ENCODE peak calls at places on chromosome 10, in nine cellular contexts. T is pancreas, K is heart right ventricle, E is lower lobe of right lung, P is prostate gland, U is ascending aorta, C is IMR-90, H is H1, X is tibial artery. B is an unnamed sample.

GRCh38 chr10:75611081-75611971 is 179.9 kb downstream of the LRMDA start:
- DNase-seq in C (no peak), X (no peak), P (no peak), U (no peak), E (no peak), H (no peak), K (no peak), T (no peak), B (no peak)

GRCh38 chr10:27360581-27361172 is 120.1 kb upstream of the ACBD5 start:
- DNase-seq in T (peak; percentile 57), K (peak; percentile 57), U (peak; percentile 79), E (peak; percentile 81), C (peak; percentile 58), P (peak; percentile 69), X (peak; percentile 73), H (peak; percentile 31), B (peak; percentile 68)

GRCh38 chr10:52551036-52551435 is 221.5 kb downstream of the MBL2 start:
- DNase-seq in T (no peak), E (no peak), P (no peak), X (no peak), C (no peak), H (no peak), U (no peak), K (no peak), B (no peak)

GRCh38 chr10:110709444-110709828 is 65.3 kb downstream of the RBM20 start:
- DNase-seq in H (no peak), P (no peak), T (no peak), K (no peak), E (no peak), X (no peak), C (no peak), U (no peak), B (no peak)

GRCh38 chr10:17209302-17209701 is 7.8 kb upstream of the TRDMT1 start:
- DNase-seq in P (no peak), H (no peak), U (no peak), K (no peak), E (no peak), C (no peak), X (no peak), T (no peak), B (no peak)

GRCh38 chr10:42783181-42783549 is 570 bp downstream of the BMS1 start:
- DNase-seq in T (no peak), C (peak; percentile 74), H (no peak), U (no peak), E (no peak), X (no peak), P (peak; percentile 22), K (no peak), B (no peak)

GRCh38 chr10:84288151-84288550 is 40.2 kb upstream of the CCSER2 start:
- DNase-seq in E (no peak), H (no peak), T (peak; percentile 29), C (no peak), K (no peak), P (no peak), X (no peak), U (no peak), B (no peak)

GRCh38 chr10:24481241-24481640 is 242.4 kb downstream of the ARHGAP21 start:
- DNase-seq in X (no peak), H (no peak), T (no peak), U (no peak), K (no peak), C (no peak), E (no peak), P (no peak), B (no peak)

GRCh38 chr10:100825946-100826660 is 80.7 kb downstream of the PAX2 start:
- DNase-seq in K (no peak), H (no peak), E (peak; percentile 15), C (no peak), U (peak; percentile 30), P (no peak), T (no peak), X (no peak), B (no peak)

GRCh38 chr10:71378341-71379117 is 18.2 kb upstream of the CDH23 start:
- DNase-seq in U (no peak), T (no peak), K (no peak), P (no peak), C (no peak), H (no peak), X (no peak), E (no peak), B (no peak)

GRCh38 chr10:87500646-87501048 is 4.0 kb upstream of the MINPP1 start:
- DNase-seq in U (no peak), T (peak; percentile 27), P (no peak), C (no peak), K (no peak), E (no peak), X (no peak), H (no peak), B (no peak)

GRCh38 chr10:4781955-4782354 is 44.1 kb upstream of the AKR1E2 start:
- DNase-seq in X (no peak), C (no peak), T (no peak), P (no peak), E (no peak), H (no peak), K (no peak), U (no peak), B (no peak)

GRCh38 chr10:103110407-103110806 is 82.7 kb downstream of the NT5C2 start:
- DNase-seq in C (no peak), U (no peak), E (no peak), K (no peak), H (no peak), X (no peak), P (no peak), T (no peak), B (no peak)

GRCh38 chr10:76984559-76985443 is 652.8 kb downstream of the KCNMA1 start:
- DNase-seq in K (peak; percentile 58), U (peak; percentile 72), E (peak; percentile 71), P (peak; percentile 66), H (peak; percentile 60), X (peak; percentile 51), T (peak; percentile 60), C (peak; percentile 79), B (peak; percentile 45)

GRCh38 chr10:60114765-60115586 is 208.6 kb upstream of the CCDC6 start:
- DNase-seq in E (no peak), C (peak; percentile 69), X (no peak), H (peak; percentile 17), P (no peak), T (no peak), U (no peak), K (no peak), B (no peak)

GRCh38 chr10:3704565-3705360 is 80.2 kb downstream of the KLF6 start:
- DNase-seq in H (no peak), X (no peak), C (no peak), K (no peak), E (no peak), P (no peak), T (no peak), U (no peak), B (no peak)

GRCh38 chr10:36677170-36677768 is 448.1 kb upstream of the ANKRD30A start:
- DNase-seq in H (no peak), X (no peak), E (no peak), K (no peak), P (no peak), C (peak; percentile 78), T (no peak), U (no peak), B (no peak)

GRCh38 chr10:19815478-19816419 is 483 bp upstream of the PLXDC2 start:
- DNase-seq in P (peak; percentile 79), U (peak; percentile 90), H (peak; percentile 57), T (peak; percentile 62), E (peak; percentile 83), X (peak; percentile 87), K (peak; percentile 79), C (peak; percentile 56), B (peak; percentile 79)

GRCh38 chr10:122375761-122376160 is 1.3 kb downstream of the PLEKHA1 start:
- DNase-seq in X (no peak), H (no peak), U (no peak), P (no peak), E (no peak), C (no peak), K (no peak), T (no peak), B (no peak)
- H3K27ac ChIP-seq in X (peak overlapping the region; percentile 94), H (no peak overlapping the region), U (peak overlapping the region; percentile 88), P (peak overlapping the region; percentile 91), E (peak overlapping the region; percentile 96), C (no peak overlapping the region), K (peak overlapping the region; percentile 99), T (peak overlapping the region; percentile 99), B (peak overlapping the region; percentile 99)

GRCh38 chr10:51313259-51313658 is 239.0 kb downstream of the PRKG1 start:
- DNase-seq in P (no peak), K (no peak), E (no peak), X (no peak), T (no peak), H (no peak), U (no peak), C (no peak), B (no peak)
- TF ChIP-seq CTCF in P (no peak), K (no peak), E (no peak), X (no peak), T (no peak), H (no peak), U (no peak), C (no peak), B (no peak)

GRCh38 chr10:119211176-119211575 is 3.8 kb downstream of the GRK5 start:
- DNase-seq in E (no peak), K (no peak), U (no peak), P (no peak), T (no peak), H (no peak), X (no peak), C (peak; percentile 90), B (no peak)

GRCh38 chr10:119210633-119211032 is 3.3 kb downstream of the GRK5 start:
- DNase-seq in K (no peak), P (no peak), H (no peak), U (no peak), C (no peak), X (no peak), E (no peak), T (no peak), B (no peak)

GRCh38 chr10:119209050-119209735 is 1.8 kb downstream of the GRK5 start:
- DNase-seq in H (no peak), C (peak; percentile 80), P (no peak), X (peak; percentile 77), E (peak; percentile 70), K (peak; percentile 61), U (peak; percentile 87), T (peak; percentile 38), B (peak; percentile 75)

GRCh38 chr10:119208553-119208940 is 1.2 kb downstream of the GRK5 start:
- DNase-seq in C (no peak), P (no peak), X (no peak), T (no peak), H (no peak), E (no peak), K (no peak), U (no peak), B (no peak)

GRCh38 chr10:119209736-119210355 is 2.5 kb downstream of the GRK5 start:
- DNase-seq in X (no peak), P (no peak), U (no peak), H (no peak), K (no peak), C (peak; percentile 37), E (no peak), T (no peak), B (no peak)
- H3K27ac ChIP-seq in X (peak overlapping the region; percentile 87), P (peak overlapping the region; percentile 94), U (peak overlapping the region; percentile 95), H (no peak overlapping the region), K (peak overlapping the region; percentile 99), C (peak overlapping the region; percentile 99), E (peak overlapping the region; percentile 84), T (no peak overlapping the region), B (peak overlapping the region; percentile 97)

DNA sequence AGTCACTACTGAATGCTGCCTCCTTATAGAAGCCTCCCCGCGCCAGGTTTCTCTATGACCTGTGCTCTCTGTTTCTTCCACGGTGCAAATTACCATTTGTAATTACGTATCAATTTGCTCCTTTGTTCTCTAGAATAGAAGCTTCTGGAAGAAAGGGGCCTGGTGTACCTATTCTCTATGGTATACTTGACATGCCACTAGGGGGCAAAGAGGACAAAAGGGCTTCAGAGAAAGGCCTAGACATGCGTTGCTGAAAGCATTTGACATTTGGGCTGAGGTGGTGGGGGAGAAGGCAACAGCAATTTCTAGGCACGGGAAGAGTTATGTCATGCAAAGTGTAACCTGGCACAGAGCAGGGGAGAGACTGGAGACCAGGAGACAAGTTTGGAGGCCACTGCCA is 148.7 kb downstream of the WDR11 start:
- DNase-seq in H (no peak), P (no peak), C (no peak), T (no peak), X (no peak), E (no peak), U (no peak), K (no peak), B (no peak)
- TF ChIP-seq CTCF in H (peak; percentile 41), P (no peak), C (no peak), T (no peak), X (no peak), E (no peak), U (no peak), K (no peak), B (no peak)

B was measured in left ventricle myocardium inferior.